ENCODE peak calls at places on chromosomes 3 and 15, in eight cellular contexts. One of them, this sample, is unnamed.

GRCh38 chr3:156648086-156648485 is 26.3 kb upstream of the TIPARP start:
- DNase-seq in T-helper 2 cell: no peak
- DNase-seq in tibial nerve: no peak
- DNase-seq in GM04504: no peak
- DNase-seq in HEK293T: no peak
- DNase-seq in NCI-H1436: no peak
- DNase-seq in iPS-NIHi11: no peak
- DNase-seq in fibroblast of pulmonary artery: peak; percentile 81
- DNase-seq in this sample: no peak

GRCh38 chr3:138230525-138230924 is 43.4 kb downstream of the ARMC8 start:
- DNase-seq in iPS-NIHi11: no peak
- DNase-seq in T-helper 2 cell: no peak
- DNase-seq in fibroblast of pulmonary artery: no peak
- DNase-seq in GM04504: no peak
- DNase-seq in HEK293T: no peak
- DNase-seq in tibial nerve: no peak
- DNase-seq in NCI-H1436: no peak
- DNase-seq in this sample: peak; percentile 44

GRCh38 chr3:50316657-50317242 is 5.8 kb downstream of the HYAL2 start:
- DNase-seq in iPS-NIHi11: peak; percentile 54
- DNase-seq in T-helper 2 cell: peak; percentile 47
- DNase-seq in NCI-H1436: no peak
- DNase-seq in tibial nerve: no peak
- DNase-seq in fibroblast of pulmonary artery: no peak
- DNase-seq in GM04504: no peak
- DNase-seq in HEK293T: no peak
- DNase-seq in this sample: no peak

GRCh38 chr3:126956866-126957650 is 25.9 kb upstream of the PLXNA1 start:
- DNase-seq in NCI-H1436: no peak
- DNase-seq in fibroblast of pulmonary artery: no peak
- DNase-seq in HEK293T: no peak
- DNase-seq in iPS-NIHi11: no peak
- DNase-seq in T-helper 2 cell: no peak
- DNase-seq in GM04504: no peak
- DNase-seq in tibial nerve: no peak
- DNase-seq in this sample: no peak

GRCh38 chr3:72728958-72729467 is 119.2 kb downstream of the SHQ1 start:
- DNase-seq in GM04504: no peak
- DNase-seq in HEK293T: no peak
- DNase-seq in iPS-NIHi11: no peak
- DNase-seq in tibial nerve: no peak
- DNase-seq in T-helper 2 cell: no peak
- DNase-seq in fibroblast of pulmonary artery: no peak
- DNase-seq in NCI-H1436: no peak
- DNase-seq in this sample: no peak

GRCh38 chr3:110579841-110580550 is 491.6 kb upstream of the NECTIN3 start:
- DNase-seq in NCI-H1436: no peak
- DNase-seq in GM04504: no peak
- DNase-seq in fibroblast of pulmonary artery: peak; percentile 32
- DNase-seq in HEK293T: no peak
- DNase-seq in iPS-NIHi11: no peak
- DNase-seq in tibial nerve: no peak
- DNase-seq in T-helper 2 cell: no peak
- DNase-seq in this sample: no peak

GRCh38 chr3:178486903-178487302 is 49.3 kb upstream of the KCNMB2 start:
- DNase-seq in fibroblast of pulmonary artery: no peak
- DNase-seq in T-helper 2 cell: no peak
- DNase-seq in HEK293T: no peak
- DNase-seq in tibial nerve: no peak
- DNase-seq in NCI-H1436: no peak
- DNase-seq in iPS-NIHi11: no peak
- DNase-seq in GM04504: no peak
- DNase-seq in this sample: no peak

GRCh38 chr15:50340431-50340830 is 14.6 kb downstream of the GABPB1 start:
- DNase-seq in fibroblast of pulmonary artery: no peak
- DNase-seq in T-helper 2 cell: no peak
- DNase-seq in iPS-NIHi11: no peak
- DNase-seq in GM04504: no peak
- DNase-seq in tibial nerve: no peak
- DNase-seq in NCI-H1436: no peak
- DNase-seq in HEK293T: no peak
- DNase-seq in this sample: no peak

GRCh38 chr3:114498779-114499370 is 205.0 kb downstream of the TIGIT start:
- DNase-seq in NCI-H1436: peak; percentile 91
- DNase-seq in tibial nerve: no peak
- DNase-seq in T-helper 2 cell: no peak
- DNase-seq in iPS-NIHi11: no peak
- DNase-seq in fibroblast of pulmonary artery: peak; percentile 87
- DNase-seq in HEK293T: peak; percentile 27
- DNase-seq in GM04504: no peak
- DNase-seq in this sample: no peak

GRCh38 chr15:47331796-47332480 is 385.4 kb upstream of the SEMA6D start:
- DNase-seq in tibial nerve: peak; percentile 14
- DNase-seq in GM04504: no peak
- DNase-seq in NCI-H1436: peak; percentile 52
- DNase-seq in iPS-NIHi11: no peak
- DNase-seq in T-helper 2 cell: no peak
- DNase-seq in HEK293T: no peak
- DNase-seq in fibroblast of pulmonary artery: peak; percentile 38
- DNase-seq in this sample: peak; percentile 12

GRCh38 chr15:65106011-65106590 is 8.9 kb downstream of the UBAP1L start:
- DNase-seq in NCI-H1436: no peak
- DNase-seq in tibial nerve: no peak
- DNase-seq in iPS-NIHi11: no peak
- DNase-seq in HEK293T: no peak
- DNase-seq in GM04504: no peak
- DNase-seq in fibroblast of pulmonary artery: no peak
- DNase-seq in T-helper 2 cell: no peak
- DNase-seq in this sample: no peak

GRCh38 chr3:125431912-125432587 is 56.9 kb upstream of the ZNF148 start:
- DNase-seq in T-helper 2 cell: no peak
- DNase-seq in tibial nerve: no peak
- DNase-seq in NCI-H1436: no peak
- DNase-seq in GM04504: no peak
- DNase-seq in fibroblast of pulmonary artery: peak; percentile 17
- DNase-seq in HEK293T: no peak
- DNase-seq in iPS-NIHi11: no peak
- DNase-seq in this sample: no peak

GRCh38 chr3:29072626-29073025 is 208.2 kb upstream of the RBMS3 start:
- DNase-seq in iPS-NIHi11: no peak
- DNase-seq in GM04504: peak; percentile 5
- DNase-seq in HEK293T: no peak
- DNase-seq in NCI-H1436: no peak
- DNase-seq in T-helper 2 cell: no peak
- DNase-seq in tibial nerve: no peak
- DNase-seq in fibroblast of pulmonary artery: peak; percentile 30
- DNase-seq in this sample: no peak

GRCh38 chr15:25946241-25946786 is 83.2 kb upstream of the ATP10A start:
- DNase-seq in tibial nerve: no peak
- DNase-seq in T-helper 2 cell: no peak
- DNase-seq in HEK293T: no peak
- DNase-seq in fibroblast of pulmonary artery: no peak
- DNase-seq in iPS-NIHi11: no peak
- DNase-seq in NCI-H1436: no peak
- DNase-seq in GM04504: no peak
- DNase-seq in this sample: no peak

GRCh38 chr3:61442696-61443095 is 118.7 kb upstream of the PTPRG start:
- DNase-seq in GM04504: no peak
- DNase-seq in HEK293T: no peak
- DNase-seq in iPS-NIHi11: no peak
- DNase-seq in tibial nerve: no peak
- DNase-seq in T-helper 2 cell: no peak
- DNase-seq in fibroblast of pulmonary artery: peak; percentile 27
- DNase-seq in NCI-H1436: no peak
- DNase-seq in this sample: no peak

GRCh38 chr3:53478166-53478830 is 16.1 kb upstream of the CACNA1D start:
- DNase-seq in NCI-H1436: no peak
- DNase-seq in tibial nerve: no peak
- DNase-seq in iPS-NIHi11: no peak
- DNase-seq in fibroblast of pulmonary artery: no peak
- DNase-seq in HEK293T: no peak
- DNase-seq in T-helper 2 cell: no peak
- DNase-seq in GM04504: no peak
- DNase-seq in this sample: no peak

GRCh38 chr3:105594219-105594618 is 227.5 kb downstream of the ALCAM start:
- DNase-seq in T-helper 2 cell: no peak
- DNase-seq in fibroblast of pulmonary artery: no peak
- DNase-seq in iPS-NIHi11: no peak
- DNase-seq in NCI-H1436: no peak
- DNase-seq in HEK293T: no peak
- DNase-seq in tibial nerve: no peak
- DNase-seq in GM04504: no peak
- DNase-seq in this sample: no peak

GRCh38 chr3:194884649-194885315 is 199.1 kb downstream of the FAM43A start:
- DNase-seq in fibroblast of pulmonary artery: peak; percentile 72
- DNase-seq in T-helper 2 cell: no peak
- DNase-seq in iPS-NIHi11: no peak
- DNase-seq in tibial nerve: peak; percentile 4
- DNase-seq in GM04504: no peak
- DNase-seq in NCI-H1436: no peak
- DNase-seq in HEK293T: no peak
- DNase-seq in this sample: no peak

GRCh38 chr3:10444511-10444910 is 60.9 kb downstream of the ATP2B2 start:
- DNase-seq in GM04504: no peak
- DNase-seq in iPS-NIHi11: no peak
- DNase-seq in NCI-H1436: no peak
- DNase-seq in fibroblast of pulmonary artery: no peak
- DNase-seq in HEK293T: no peak
- DNase-seq in T-helper 2 cell: no peak
- DNase-seq in tibial nerve: no peak
- DNase-seq in this sample: no peak

GRCh38 chr3:46222435-46223161 is 14.5 kb upstream of the CCR1 start:
- DNase-seq in NCI-H1436: no peak
- DNase-seq in HEK293T: no peak
- DNase-seq in fibroblast of pulmonary artery: no peak
- DNase-seq in iPS-NIHi11: no peak
- DNase-seq in GM04504: no peak
- DNase-seq in tibial nerve: no peak
- DNase-seq in T-helper 2 cell: no peak
- DNase-seq in this sample: no peak